ENCODE peak calls at places on chromosomes 11 and 22, in six cellular contexts. One of them, this sample, is unnamed.

GRCh38 chr22:38569972-38570840 is at the start of gene DMC1:
- DNase-seq in omental fat pad: peak
- DNase-seq in NCI-H82: peak
- DNase-seq in NCI-H345: peak
- DNase-seq in germinal center: peak
- DNase-seq in AG10803: peak
- DNase-seq in this sample: peak

GRCh38 chr11:125514336-125515101 is 18.5 kb upstream of the FEZ1 start:
- DNase-seq in germinal center: peak
- DNase-seq in NCI-H345: no peak
- DNase-seq in omental fat pad: no peak
- DNase-seq in NCI-H82: no peak
- DNase-seq in AG10803: peak
- DNase-seq in this sample: no peak

GRCh38 chr22:38144025-38144405 is 33.5 kb upstream of the BAIAP2L2 start:
- DNase-seq in AG10803: no peak
- DNase-seq in NCI-H345: no peak
- DNase-seq in NCI-H82: peak
- DNase-seq in germinal center: no peak
- DNase-seq in omental fat pad: no peak
- DNase-seq in this sample: no peak

GRCh38 chr11:420911-421321 is 6.1 kb upstream of the SIGIRR start:
- DNase-seq in NCI-H345: no peak
- DNase-seq in NCI-H82: no peak
- DNase-seq in omental fat pad: no peak
- DNase-seq in germinal center: no peak
- DNase-seq in AG10803: no peak
- DNase-seq in this sample: no peak

GRCh38 chr11:36702330-36703054 is 104.5 kb upstream of the RAG2 start:
- DNase-seq in NCI-H82: peak
- DNase-seq in AG10803: peak
- DNase-seq in omental fat pad: no peak
- DNase-seq in germinal center: peak
- DNase-seq in NCI-H345: peak
- DNase-seq in this sample: peak

GRCh38 chr11:111707039-111707690 is 59.0 kb downstream of the PPP2R1B start:
- DNase-seq in AG10803: peak
- DNase-seq in germinal center: no peak
- DNase-seq in NCI-H82: no peak
- DNase-seq in NCI-H345: no peak
- DNase-seq in omental fat pad: no peak
- DNase-seq in this sample: no peak

GRCh38 chr22:44037519-44038370 is 13.6 kb downstream of the PARVB start:
- DNase-seq in NCI-H345: no peak
- DNase-seq in AG10803: peak
- DNase-seq in germinal center: no peak
- DNase-seq in omental fat pad: no peak
- DNase-seq in NCI-H82: peak
- DNase-seq in this sample: no peak

GRCh38 chr22:44301039-44301438 is 11.7 kb downstream of the SHISAL1 start:
- DNase-seq in NCI-H82: no peak
- DNase-seq in NCI-H345: no peak
- DNase-seq in germinal center: no peak
- DNase-seq in AG10803: no peak
- DNase-seq in omental fat pad: no peak
- DNase-seq in this sample: no peak

GRCh38 chr11:109789911-109790310 is 303.3 kb upstream of the ZC3H12C start:
- DNase-seq in NCI-H345: no peak
- DNase-seq in omental fat pad: no peak
- DNase-seq in AG10803: peak
- DNase-seq in NCI-H82: no peak
- DNase-seq in germinal center: no peak
- DNase-seq in this sample: no peak

GRCh38 chr11:76124905-76125566 is 81.3 kb downstream of the WNT11 start:
- DNase-seq in AG10803: no peak
- DNase-seq in omental fat pad: no peak
- DNase-seq in NCI-H345: no peak
- DNase-seq in germinal center: no peak
- DNase-seq in NCI-H82: no peak
- DNase-seq in this sample: no peak

GRCh38 chr11:125072210-125072960 is 9.3 kb downstream of the SLC37A2 start:
- DNase-seq in omental fat pad: no peak
- DNase-seq in NCI-H82: no peak
- DNase-seq in germinal center: peak
- DNase-seq in NCI-H345: no peak
- DNase-seq in AG10803: no peak
- DNase-seq in this sample: no peak

GRCh38 chr11:119319136-119319701 is 2.3 kb upstream of the MCAM start:
- DNase-seq in omental fat pad: no peak
- DNase-seq in AG10803: no peak
- DNase-seq in NCI-H82: peak
- DNase-seq in germinal center: no peak
- DNase-seq in NCI-H345: no peak
- DNase-seq in this sample: no peak

GRCh38 chr11:70111269-70112016 is 33.3 kb downstream of the ANO1 start:
- DNase-seq in NCI-H82: peak
- DNase-seq in germinal center: no peak
- DNase-seq in omental fat pad: no peak
- DNase-seq in AG10803: peak
- DNase-seq in NCI-H345: peak
- DNase-seq in this sample: peak

GRCh38 chr11:64340671-64341335 is 799 bp downstream of the CCDC88B start:
- DNase-seq in NCI-H345: no peak
- DNase-seq in AG10803: no peak
- DNase-seq in omental fat pad: no peak
- DNase-seq in NCI-H82: peak
- DNase-seq in germinal center: peak
- DNase-seq in this sample: peak

GRCh38 chr11:96215094-96215782 is 127.8 kb downstream of the MAML2 start:
- DNase-seq in NCI-H345: no peak
- DNase-seq in omental fat pad: no peak
- DNase-seq in NCI-H82: no peak
- DNase-seq in AG10803: peak
- DNase-seq in germinal center: peak
- DNase-seq in this sample: no peak

GRCh38 chr11:85961930-85962363 is 106.8 kb downstream of the CCDC83 start:
- DNase-seq in NCI-H82: no peak
- DNase-seq in AG10803: no peak
- DNase-seq in omental fat pad: no peak
- DNase-seq in germinal center: no peak
- DNase-seq in NCI-H345: peak
- DNase-seq in this sample: no peak

GRCh38 chr11:131688056-131688693 is 317.8 kb downstream of the NTM start:
- DNase-seq in AG10803: peak
- DNase-seq in NCI-H82: peak
- DNase-seq in NCI-H345: peak
- DNase-seq in omental fat pad: no peak
- DNase-seq in germinal center: peak
- DNase-seq in this sample: peak

GRCh38 chr11:73359930-73360742 is 16.1 kb upstream of the RELT start:
- DNase-seq in NCI-H82: peak
- DNase-seq in germinal center: peak
- DNase-seq in AG10803: peak
- DNase-seq in omental fat pad: no peak
- DNase-seq in NCI-H345: peak
- DNase-seq in this sample: peak

GRCh38 chr22:20750461-20751184 is 23.3 kb upstream of the SERPIND1 start:
- DNase-seq in germinal center: no peak
- DNase-seq in NCI-H82: peak
- DNase-seq in NCI-H345: no peak
- DNase-seq in omental fat pad: peak
- DNase-seq in AG10803: peak
- DNase-seq in this sample: no peak

GRCh38 chr11:3223932-3224729 is 5.5 kb upstream of the MRGPRG start:
- DNase-seq in AG10803: no peak
- DNase-seq in omental fat pad: no peak
- DNase-seq in NCI-H345: no peak
- DNase-seq in NCI-H82: no peak
- DNase-seq in germinal center: no peak
- DNase-seq in this sample: peak

GRCh38 chr11:48384670-48385069 is 18.4 kb upstream of the OR4C5 start:
- DNase-seq in omental fat pad: no peak
- DNase-seq in NCI-H82: peak
- DNase-seq in NCI-H345: no peak
- DNase-seq in AG10803: no peak
- DNase-seq in germinal center: no peak
- DNase-seq in this sample: no peak

GRCh38 chr11:42521994-42522393 is 789.8 kb upstream of the API5 start:
- DNase-seq in omental fat pad: no peak
- DNase-seq in NCI-H82: peak
- DNase-seq in NCI-H345: no peak
- DNase-seq in AG10803: peak
- DNase-seq in germinal center: no peak
- DNase-seq in this sample: peak

GRCh38 chr11:46100670-46101069 is 20.6 kb downstream of the PHF21A start:
- DNase-seq in omental fat pad: no peak
- DNase-seq in NCI-H82: no peak
- DNase-seq in AG10803: no peak
- DNase-seq in germinal center: no peak
- DNase-seq in NCI-H345: no peak
- DNase-seq in this sample: no peak

GRCh38 chr11:68312117-68312779 is at the start of gene LRP5:
- DNase-seq in omental fat pad: no peak
- DNase-seq in AG10803: no peak
- DNase-seq in NCI-H82: peak
- DNase-seq in NCI-H345: peak
- DNase-seq in germinal center: peak
- DNase-seq in this sample: peak

GRCh38 chr11:130528862-130529261 is 80.4 kb downstream of the ADAMTS15 start:
- DNase-seq in NCI-H82: no peak
- DNase-seq in germinal center: no peak
- DNase-seq in AG10803: no peak
- DNase-seq in NCI-H345: no peak
- DNase-seq in omental fat pad: no peak
- DNase-seq in this sample: no peak

GRCh38 chr11:47269829-47270305 is at the start of gene MADD:
- DNase-seq in NCI-H345: peak
- DNase-seq in AG10803: peak
- DNase-seq in omental fat pad: peak
- DNase-seq in NCI-H82: peak
- DNase-seq in germinal center: peak
- DNase-seq in this sample: peak

This sample was measured in neural progenitor cell.